ENCODE peak calls at places on chromosomes 2 and 18, in eight cellular contexts. One of them, this sample, is unnamed.

GRCh38 chr18:32582455-32582854 is 111.8 kb upstream of the GAREM1 start:
- DNase-seq in brain microvascular endothelial cell: no peak
- DNase-seq in CD8-positive, alpha-beta T cell: no peak
- DNase-seq in Right ventricle myocardium superior: no peak
- DNase-seq in SK-MEL-5: peak; percentile 14
- DNase-seq in NCI-H1092 treated with DMSO at 0.1 percent for 48 hours: no peak
- DNase-seq in AG08396: no peak
- DNase-seq in kidney: no peak
- DNase-seq in this sample: no peak

GRCh38 chr2:60353863-60354262 is 199.6 kb downstream of the BCL11A start:
- DNase-seq in brain microvascular endothelial cell: no peak
- DNase-seq in CD8-positive, alpha-beta T cell: no peak
- DNase-seq in Right ventricle myocardium superior: no peak
- DNase-seq in SK-MEL-5: no peak
- DNase-seq in NCI-H1092 treated with DMSO at 0.1 percent for 48 hours: no peak
- DNase-seq in AG08396: no peak
- DNase-seq in kidney: no peak
- DNase-seq in this sample: no peak

GRCh38 chr2:51710222-51710621 is 678.3 kb upstream of the NRXN1 start:
- DNase-seq in brain microvascular endothelial cell: no peak
- DNase-seq in CD8-positive, alpha-beta T cell: no peak
- DNase-seq in Right ventricle myocardium superior: no peak
- DNase-seq in SK-MEL-5: peak; percentile 47
- DNase-seq in NCI-H1092 treated with DMSO at 0.1 percent for 48 hours: peak; percentile 2
- DNase-seq in AG08396: no peak
- DNase-seq in kidney: no peak
- DNase-seq in this sample: peak; percentile 2

GRCh38 chr2:159066541-159067156 is 98.2 kb downstream of the TANC1 start:
- DNase-seq in brain microvascular endothelial cell: no peak
- DNase-seq in CD8-positive, alpha-beta T cell: no peak
- DNase-seq in Right ventricle myocardium superior: no peak
- DNase-seq in SK-MEL-5: no peak
- DNase-seq in NCI-H1092 treated with DMSO at 0.1 percent for 48 hours: no peak
- DNase-seq in AG08396: no peak
- DNase-seq in kidney: no peak
- DNase-seq in this sample: no peak

GRCh38 chr18:22902093-22902492 is 31.0 kb upstream of the RBBP8 start:
- DNase-seq in brain microvascular endothelial cell: no peak
- DNase-seq in CD8-positive, alpha-beta T cell: no peak
- DNase-seq in Right ventricle myocardium superior: no peak
- DNase-seq in SK-MEL-5: no peak
- DNase-seq in NCI-H1092 treated with DMSO at 0.1 percent for 48 hours: no peak
- DNase-seq in AG08396: no peak
- DNase-seq in kidney: no peak
- DNase-seq in this sample: no peak

GRCh38 chr2:61763605-61764034 is 90.2 kb downstream of the FAM161A start:
- DNase-seq in brain microvascular endothelial cell: peak; percentile 80
- DNase-seq in CD8-positive, alpha-beta T cell: no peak
- DNase-seq in Right ventricle myocardium superior: peak; percentile 87
- DNase-seq in SK-MEL-5: peak; percentile 94
- DNase-seq in NCI-H1092 treated with DMSO at 0.1 percent for 48 hours: peak; percentile 83
- DNase-seq in AG08396: peak; percentile 76
- DNase-seq in kidney: peak; percentile 94
- DNase-seq in this sample: peak; percentile 80

GRCh38 chr2:172478353-172478752 is 51.0 kb downstream of the ITGA6 start:
- DNase-seq in brain microvascular endothelial cell: no peak
- DNase-seq in CD8-positive, alpha-beta T cell: no peak
- DNase-seq in Right ventricle myocardium superior: no peak
- DNase-seq in SK-MEL-5: no peak
- DNase-seq in NCI-H1092 treated with DMSO at 0.1 percent for 48 hours: no peak
- DNase-seq in AG08396: no peak
- DNase-seq in kidney: no peak
- DNase-seq in this sample: no peak

GRCh38 chr18:32930695-32931301 is 158.0 kb upstream of the KLHL14 start:
- DNase-seq in brain microvascular endothelial cell: no peak
- DNase-seq in CD8-positive, alpha-beta T cell: no peak
- DNase-seq in Right ventricle myocardium superior: no peak
- DNase-seq in SK-MEL-5: peak; percentile 62
- DNase-seq in NCI-H1092 treated with DMSO at 0.1 percent for 48 hours: peak; percentile 69
- DNase-seq in AG08396: peak; percentile 4
- DNase-seq in kidney: no peak
- DNase-seq in this sample: peak; percentile 72

GRCh38 chr18:62578980-62579511 is 56.2 kb downstream of the ZCCHC2 start:
- DNase-seq in brain microvascular endothelial cell: no peak
- DNase-seq in CD8-positive, alpha-beta T cell: no peak
- DNase-seq in Right ventricle myocardium superior: no peak
- DNase-seq in SK-MEL-5: no peak
- DNase-seq in NCI-H1092 treated with DMSO at 0.1 percent for 48 hours: no peak
- DNase-seq in AG08396: no peak
- DNase-seq in kidney: no peak
- DNase-seq in this sample: no peak

GRCh38 chr2:162086904-162087303 is 12.9 kb upstream of the DPP4 start:
- DNase-seq in brain microvascular endothelial cell: no peak
- DNase-seq in CD8-positive, alpha-beta T cell: no peak
- DNase-seq in Right ventricle myocardium superior: no peak
- DNase-seq in SK-MEL-5: no peak
- DNase-seq in NCI-H1092 treated with DMSO at 0.1 percent for 48 hours: no peak
- DNase-seq in AG08396: no peak
- DNase-seq in kidney: no peak
- DNase-seq in this sample: no peak

GRCh38 chr2:97966545-97967215 is 29.1 kb downstream of the TMEM131 start:
- DNase-seq in brain microvascular endothelial cell: no peak
- DNase-seq in CD8-positive, alpha-beta T cell: no peak
- DNase-seq in Right ventricle myocardium superior: no peak
- DNase-seq in SK-MEL-5: no peak
- DNase-seq in NCI-H1092 treated with DMSO at 0.1 percent for 48 hours: no peak
- DNase-seq in AG08396: no peak
- DNase-seq in kidney: no peak
- DNase-seq in this sample: no peak

GRCh38 chr2:85712261-85712660 is 18.1 kb downstream of the GNLY start:
- DNase-seq in brain microvascular endothelial cell: no peak
- DNase-seq in CD8-positive, alpha-beta T cell: no peak
- DNase-seq in Right ventricle myocardium superior: peak; percentile 61
- DNase-seq in SK-MEL-5: no peak
- DNase-seq in NCI-H1092 treated with DMSO at 0.1 percent for 48 hours: no peak
- DNase-seq in AG08396: no peak
- DNase-seq in kidney: no peak
- DNase-seq in this sample: no peak

GRCh38 chr18:43181711-43182110 is 66.2 kb upstream of the RIT2 start:
- DNase-seq in brain microvascular endothelial cell: no peak
- DNase-seq in CD8-positive, alpha-beta T cell: no peak
- DNase-seq in Right ventricle myocardium superior: no peak
- DNase-seq in SK-MEL-5: no peak
- DNase-seq in NCI-H1092 treated with DMSO at 0.1 percent for 48 hours: no peak
- DNase-seq in AG08396: no peak
- DNase-seq in kidney: no peak
- DNase-seq in this sample: no peak

GRCh38 chr18:1604751-1605150 is 700.1 kb downstream of the ADCYAP1 start:
- DNase-seq in brain microvascular endothelial cell: no peak
- DNase-seq in CD8-positive, alpha-beta T cell: no peak
- DNase-seq in Right ventricle myocardium superior: no peak
- DNase-seq in SK-MEL-5: peak; percentile 4
- DNase-seq in NCI-H1092 treated with DMSO at 0.1 percent for 48 hours: no peak
- DNase-seq in AG08396: no peak
- DNase-seq in kidney: no peak
- DNase-seq in this sample: no peak

GRCh38 chr2:96815326-96816126 is 542 bp upstream of the CNNM3 start:
- DNase-seq in brain microvascular endothelial cell: peak; percentile 28
- DNase-seq in CD8-positive, alpha-beta T cell: no peak
- DNase-seq in Right ventricle myocardium superior: no peak
- DNase-seq in SK-MEL-5: no peak
- DNase-seq in NCI-H1092 treated with DMSO at 0.1 percent for 48 hours: peak; percentile 15
- DNase-seq in AG08396: peak; percentile 50
- DNase-seq in kidney: peak; percentile 76
- DNase-seq in this sample: no peak

GRCh38 chr2:99975386-99975785 is 167.0 kb downstream of the AFF3 start:
- DNase-seq in brain microvascular endothelial cell: peak; percentile 53
- DNase-seq in CD8-positive, alpha-beta T cell: no peak
- DNase-seq in Right ventricle myocardium superior: no peak
- DNase-seq in SK-MEL-5: no peak
- DNase-seq in NCI-H1092 treated with DMSO at 0.1 percent for 48 hours: no peak
- DNase-seq in AG08396: peak; percentile 21
- DNase-seq in kidney: no peak
- DNase-seq in this sample: no peak

GRCh38 chr2:208359632-208359986 is 47.0 kb upstream of the PTH2R start:
- DNase-seq in brain microvascular endothelial cell: no peak
- DNase-seq in CD8-positive, alpha-beta T cell: no peak
- DNase-seq in Right ventricle myocardium superior: peak; percentile 45
- DNase-seq in SK-MEL-5: no peak
- DNase-seq in NCI-H1092 treated with DMSO at 0.1 percent for 48 hours: no peak
- DNase-seq in AG08396: no peak
- DNase-seq in kidney: peak; percentile 80
- DNase-seq in this sample: no peak

GRCh38 chr2:128451084-128451483 is 132.4 kb upstream of the HS6ST1 start:
- DNase-seq in brain microvascular endothelial cell: no peak
- DNase-seq in CD8-positive, alpha-beta T cell: no peak
- DNase-seq in Right ventricle myocardium superior: no peak
- DNase-seq in SK-MEL-5: no peak
- DNase-seq in NCI-H1092 treated with DMSO at 0.1 percent for 48 hours: no peak
- DNase-seq in AG08396: no peak
- DNase-seq in kidney: no peak
- DNase-seq in this sample: no peak

GRCh38 chr2:101396352-101396717 is 9.0 kb upstream of the CREG2 start:
- DNase-seq in brain microvascular endothelial cell: peak; percentile 91
- DNase-seq in CD8-positive, alpha-beta T cell: no peak
- DNase-seq in Right ventricle myocardium superior: no peak
- DNase-seq in SK-MEL-5: no peak
- DNase-seq in NCI-H1092 treated with DMSO at 0.1 percent for 48 hours: no peak
- DNase-seq in AG08396: peak; percentile 81
- DNase-seq in kidney: no peak
- DNase-seq in this sample: peak; percentile 67

GRCh38 chr2:98236935-98237334 is 109.3 kb upstream of the CNGA3 start:
- DNase-seq in brain microvascular endothelial cell: no peak
- DNase-seq in CD8-positive, alpha-beta T cell: no peak
- DNase-seq in Right ventricle myocardium superior: no peak
- DNase-seq in SK-MEL-5: no peak
- DNase-seq in NCI-H1092 treated with DMSO at 0.1 percent for 48 hours: no peak
- DNase-seq in AG08396: no peak
- DNase-seq in kidney: no peak
- DNase-seq in this sample: no peak

GRCh38 chr2:64276417-64277095 is 132.3 kb upstream of the PELI1 start:
- DNase-seq in brain microvascular endothelial cell: no peak
- DNase-seq in CD8-positive, alpha-beta T cell: no peak
- DNase-seq in Right ventricle myocardium superior: no peak
- DNase-seq in SK-MEL-5: no peak
- DNase-seq in NCI-H1092 treated with DMSO at 0.1 percent for 48 hours: no peak
- DNase-seq in AG08396: peak; percentile 43
- DNase-seq in kidney: no peak
- DNase-seq in this sample: no peak

GRCh38 chr2:15559379-15559778 is 1.8 kb downstream of the NBAS start:
- DNase-seq in brain microvascular endothelial cell: no peak
- DNase-seq in CD8-positive, alpha-beta T cell: no peak
- DNase-seq in Right ventricle myocardium superior: no peak
- DNase-seq in SK-MEL-5: no peak
- DNase-seq in NCI-H1092 treated with DMSO at 0.1 percent for 48 hours: no peak
- DNase-seq in AG08396: no peak
- DNase-seq in kidney: no peak
- DNase-seq in this sample: no peak

GRCh38 chr2:195923889-195924288 is 144.7 kb downstream of the DNAH7 start:
- DNase-seq in brain microvascular endothelial cell: no peak
- DNase-seq in CD8-positive, alpha-beta T cell: no peak
- DNase-seq in Right ventricle myocardium superior: no peak
- DNase-seq in SK-MEL-5: no peak
- DNase-seq in NCI-H1092 treated with DMSO at 0.1 percent for 48 hours: no peak
- DNase-seq in AG08396: no peak
- DNase-seq in kidney: no peak
- DNase-seq in this sample: no peak

GRCh38 chr18:3798032-3798431 is 348.1 kb downstream of the TGIF1 start:
- DNase-seq in brain microvascular endothelial cell: no peak
- DNase-seq in CD8-positive, alpha-beta T cell: no peak
- DNase-seq in Right ventricle myocardium superior: no peak
- DNase-seq in SK-MEL-5: no peak
- DNase-seq in NCI-H1092 treated with DMSO at 0.1 percent for 48 hours: no peak
- DNase-seq in AG08396: no peak
- DNase-seq in kidney: no peak
- DNase-seq in this sample: no peak

GRCh38 chr2:239393401-239393940 is 7.3 kb downstream of the HDAC4 start:
- DNase-seq in brain microvascular endothelial cell: no peak
- DNase-seq in CD8-positive, alpha-beta T cell: no peak
- DNase-seq in Right ventricle myocardium superior: peak; percentile 88
- DNase-seq in SK-MEL-5: no peak
- DNase-seq in NCI-H1092 treated with DMSO at 0.1 percent for 48 hours: no peak
- DNase-seq in AG08396: peak; percentile 45
- DNase-seq in kidney: no peak
- DNase-seq in this sample: no peak